ENCODE peak calls at places on chromosomes 4 and X, in nine cellular contexts. G is GM20000; O is activated naive CD8-positive, alpha-beta T cell treated with anti-CD3 and anti-CD28 coated beads, Interleukin-2, amount 50 U/mL, for 24 hours; L is right atrium auricular region; B is left lung; C is stimulated activated CD4-positive, alpha-beta T cell treated with anti-CD3 and anti-CD28 coated beads, Interleukin-15, amount 100 ng/mL, for 24 hours; S is endothelial cell of umbilical vein; D is bronchial epithelial cell; E is Caki2. V is an unnamed sample.

GRCh38 chrX:101191217-101191750 is 28.3 kb upstream of the DRP2 start:
- DNase-seq in G (no peak), O (no peak), L (no peak), B (peak; percentile 69), C (peak; percentile 4), S (peak; percentile 29), D (no peak), E (no peak), V (no peak)

GRCh38 chr4:82885410-82885809 is 5.5 kb downstream of the SEC31A start:
- DNase-seq in G (no peak), O (no peak), L (no peak), B (no peak), C (no peak), S (no peak), D (peak; percentile 33), E (no peak), V (no peak)

GRCh38 chr4:127103723-127104122 is 529.0 kb upstream of the INTU start:
- DNase-seq in G (no peak), O (no peak), L (no peak), B (no peak), C (no peak), S (no peak), D (no peak), E (no peak), V (no peak)

GRCh38 chrX:13487731-13488505 is 81.5 kb upstream of the EGFL6 start:
- DNase-seq in G (peak; percentile 32), O (peak; percentile 37), L (no peak), B (no peak), C (peak; percentile 25), S (peak; percentile 81), D (peak; percentile 90), E (peak; percentile 68), V (peak; percentile 69)

GRCh38 chrX:133171962-133172708 is 46.0 kb downstream of the TFDP3 start:
- DNase-seq in G (peak; percentile 5), O (no peak), L (no peak), B (no peak), C (no peak), S (peak; percentile 1), D (peak; percentile 43), E (peak; percentile 9), V (no peak)

GRCh38 chrX:70988425-70988824 is 57.5 kb upstream of the SLC7A3 start:
- DNase-seq in G (no peak), O (no peak), L (no peak), B (no peak), C (no peak), S (no peak), D (no peak), E (no peak), V (no peak)

GRCh38 chr4:185576918-185577591 is 41.7 kb upstream of the PDLIM3 start:
- DNase-seq in G (no peak), O (no peak), L (no peak), B (no peak), C (no peak), S (no peak), D (no peak), E (no peak), V (no peak)

GRCh38 chr4:183348706-183349659 is 26.8 kb upstream of the CLDN24 start:
- DNase-seq in G (no peak), O (peak; percentile 36), L (no peak), B (no peak), C (peak; percentile 61), S (peak; percentile 76), D (peak; percentile 10), E (peak; percentile 62), V (no peak)

GRCh38 chrX:24026403-24026801 is 584 bp downstream of the KLHL15 start:
- DNase-seq in G (no peak), O (no peak), L (no peak), B (no peak), C (no peak), S (peak; percentile 28), D (peak; percentile 1), E (peak; percentile 18), V (peak; percentile 1)

GRCh38 chr4:143667461-143667860 is 33.0 kb downstream of the FREM3 start:
- DNase-seq in G (no peak), O (no peak), L (peak; percentile 61), B (no peak), C (no peak), S (peak; percentile 96), D (no peak), E (no peak), V (no peak)

GRCh38 chr4:3026531-3026930 is 47.8 kb downstream of the HTT-AS start:
- DNase-seq in G (no peak), O (no peak), L (no peak), B (no peak), C (no peak), S (no peak), D (no peak), E (no peak), V (no peak)

GRCh38 chrX:555589-556220 is 74.9 kb upstream of the SHOX start:
- DNase-seq in G (no peak), O (no peak), L (no peak), B (no peak), C (no peak), S (no peak), D (no peak), E (no peak), V (no peak)

GRCh38 chrX:120468825-120469525 is at the start of gene LAMP2:
- DNase-seq in G (peak; percentile 72), O (peak; percentile 79), L (peak; percentile 89), B (peak; percentile 92), C (peak; percentile 86), S (peak; percentile 86), D (peak; percentile 71), E (peak; percentile 82), V (peak; percentile 81)

GRCh38 chr4:171983935-171984805 is 171.0 kb downstream of the GALNTL6 start:
- DNase-seq in G (no peak), O (no peak), L (no peak), B (no peak), C (no peak), S (no peak), D (no peak), E (no peak), V (no peak)

GRCh38 chr4:159503243-159503642 is 400.4 kb downstream of the RAPGEF2 start:
- DNase-seq in G (no peak), O (no peak), L (no peak), B (no peak), C (no peak), S (no peak), D (no peak), E (no peak), V (no peak)

GRCh38 chrX:7214251-7214650 is 66.3 kb upstream of the PUDP start:
- DNase-seq in G (no peak), O (no peak), L (no peak), B (no peak), C (no peak), S (no peak), D (no peak), E (no peak), V (no peak)

GRCh38 chr4:21948347-21949072 is at the start of gene KCNIP4:
- DNase-seq in G (peak; percentile 63), O (peak; percentile 2), L (no peak), B (peak; percentile 72), C (peak; percentile 14), S (no peak), D (no peak), E (no peak), V (no peak)

GRCh38 chr4:94843222-94843621 is 85.5 kb downstream of the BMPR1B start:
- DNase-seq in G (no peak), O (no peak), L (no peak), B (no peak), C (no peak), S (no peak), D (no peak), E (no peak), V (no peak)

GRCh38 chrX:40055495-40055894 is 42.3 kb downstream of the BCOR start:
- DNase-seq in G (no peak), O (no peak), L (no peak), B (no peak), C (no peak), S (no peak), D (peak; percentile 47), E (no peak), V (no peak)

GRCh38 chr4:147793973-147794690 is 62.2 kb downstream of the ARHGAP10 start:
- DNase-seq in G (peak; percentile 26), O (no peak), L (no peak), B (no peak), C (no peak), S (no peak), D (peak; percentile 60), E (no peak), V (no peak)

GRCh38 chr4:87058272-87059073 is 123.7 kb downstream of the AFF1 start:
- DNase-seq in G (peak; percentile 25), O (peak; percentile 46), L (no peak), B (no peak), C (peak; percentile 63), S (no peak), D (peak; percentile 73), E (peak; percentile 45), V (peak; percentile 42)

GRCh38 chr4:498328-498919 is 532 bp downstream of the ZNF721 start:
- DNase-seq in G (no peak), O (no peak), L (no peak), B (no peak), C (no peak), S (peak; percentile 18), D (no peak), E (peak; percentile 42), V (no peak)

GRCh38 chr4:83582289-83582756 is 46.4 kb downstream of the GPAT3 start:
- DNase-seq in G (no peak), O (peak; percentile 7), L (no peak), B (no peak), C (no peak), S (peak; percentile 69), D (peak; percentile 60), E (no peak), V (peak; percentile 53)

GRCh38 chrX:104987063-104987462 is 233.4 kb downstream of the TEX13A start:
- DNase-seq in G (no peak), O (no peak), L (no peak), B (no peak), C (no peak), S (peak; percentile 49), D (peak; percentile 67), E (no peak), V (peak; percentile 12)

GRCh38 chr4:84167089-84167488 is 332.0 kb downstream of the NKX6-1 start:
- DNase-seq in G (no peak), O (no peak), L (no peak), B (no peak), C (no peak), S (no peak), D (no peak), E (no peak), V (no peak)

GRCh38 chrX:70084592-70084991 is 22.3 kb downstream of the OTUD6A start:
- DNase-seq in G (no peak), O (no peak), L (no peak), B (no peak), C (no peak), S (no peak), D (no peak), E (no peak), V (no peak)

GRCh38 chrX:153672531-153673397 is 849 bp downstream of the PNCK start:
- DNase-seq in G (no peak), O (no peak), L (no peak), B (no peak), C (no peak), S (no peak), D (no peak), E (no peak), V (no peak)

GRCh38 chr4:154686838-154687237 is 57.0 kb upstream of the LRAT start:
- DNase-seq in G (no peak), O (no peak), L (no peak), B (no peak), C (no peak), S (no peak), D (peak; percentile 32), E (no peak), V (no peak)

GRCh38 chr4:26542996-26543395 is 40.9 kb upstream of the TBC1D19 start:
- DNase-seq in G (no peak), O (no peak), L (no peak), B (no peak), C (no peak), S (peak; percentile 39), D (no peak), E (no peak), V (no peak)

GRCh38 chr4:150773032-150773431 is 191.1 kb downstream of the MAB21L2 start:
- DNase-seq in G (no peak), O (no peak), L (no peak), B (no peak), C (no peak), S (no peak), D (no peak), E (no peak), V (no peak)

GRCh38 chr4:110963621-110964020 is 340.7 kb upstream of the PITX2 start:
- DNase-seq in G (no peak), O (no peak), L (no peak), B (no peak), C (no peak), S (no peak), D (no peak), E (no peak), V (no peak)

V was measured in LoVo.